ENCODE peak calls at places on chromosome 9, in ten cellular contexts. One of them, this sample, is unnamed.

GRCh38 chr9:126860077-126860756 is at the start of gene ZBTB34:
- DNase-seq in Calu3: peak; percentile 65
- DNase-seq in dorsolateral prefrontal cortex: no peak
- DNase-seq in GM23248: peak; percentile 77
- DNase-seq in Panc1: peak; percentile 12
- DNase-seq in fibroblast of the aortic adventitia: peak; percentile 34
- DNase-seq in EL: peak; percentile 63
- DNase-seq in SK-MEL-5: peak; percentile 54
- DNase-seq in NCI-H524: peak; percentile 66
- DNase-seq in EH: peak; percentile 64
- DNase-seq in this sample: peak; percentile 77

GRCh38 chr9:134145262-134145661 is 9.4 kb downstream of the WDR5 start:
- DNase-seq in Calu3: no peak
- DNase-seq in dorsolateral prefrontal cortex: no peak
- DNase-seq in GM23248: no peak
- DNase-seq in Panc1: no peak
- DNase-seq in fibroblast of the aortic adventitia: no peak
- DNase-seq in EL: no peak
- DNase-seq in SK-MEL-5: no peak
- DNase-seq in NCI-H524: no peak
- DNase-seq in EH: no peak
- DNase-seq in this sample: no peak

GRCh38 chr9:127167560-127168326 is 45.3 kb upstream of the ANGPTL2 start:
- DNase-seq in Calu3: no peak
- DNase-seq in dorsolateral prefrontal cortex: no peak
- DNase-seq in GM23248: no peak
- DNase-seq in Panc1: no peak
- DNase-seq in fibroblast of the aortic adventitia: no peak
- DNase-seq in EL: no peak
- DNase-seq in SK-MEL-5: no peak
- DNase-seq in NCI-H524: no peak
- DNase-seq in EH: no peak
- DNase-seq in this sample: no peak

GRCh38 chr9:85215416-85215815 is 526.3 kb downstream of the AGTPBP1 start:
- DNase-seq in Calu3: no peak
- DNase-seq in dorsolateral prefrontal cortex: no peak
- DNase-seq in GM23248: no peak
- DNase-seq in Panc1: no peak
- DNase-seq in fibroblast of the aortic adventitia: no peak
- DNase-seq in EL: no peak
- DNase-seq in SK-MEL-5: no peak
- DNase-seq in NCI-H524: no peak
- DNase-seq in EH: no peak
- DNase-seq in this sample: no peak

GRCh38 chr9:130765135-130766030 is 69.7 kb upstream of the ABL1 start:
- DNase-seq in Calu3: no peak
- DNase-seq in dorsolateral prefrontal cortex: no peak
- DNase-seq in GM23248: peak; percentile 43
- DNase-seq in Panc1: no peak
- DNase-seq in fibroblast of the aortic adventitia: no peak
- DNase-seq in EL: peak; percentile 49
- DNase-seq in SK-MEL-5: no peak
- DNase-seq in NCI-H524: no peak
- DNase-seq in EH: peak; percentile 46
- DNase-seq in this sample: no peak

GRCh38 chr9:106947097-106947496 is 84.1 kb downstream of the ZNF462 start:
- DNase-seq in Calu3: no peak
- DNase-seq in dorsolateral prefrontal cortex: no peak
- DNase-seq in GM23248: peak; percentile 7
- DNase-seq in Panc1: no peak
- DNase-seq in fibroblast of the aortic adventitia: no peak
- DNase-seq in EL: no peak
- DNase-seq in SK-MEL-5: no peak
- DNase-seq in NCI-H524: no peak
- DNase-seq in EH: peak; percentile 48
- DNase-seq in this sample: no peak

GRCh38 chr9:137907776-137908175 is 30.2 kb downstream of the CACNA1B start:
- DNase-seq in Calu3: no peak
- DNase-seq in dorsolateral prefrontal cortex: no peak
- DNase-seq in GM23248: no peak
- DNase-seq in Panc1: no peak
- DNase-seq in fibroblast of the aortic adventitia: no peak
- DNase-seq in EL: no peak
- DNase-seq in SK-MEL-5: no peak
- DNase-seq in NCI-H524: no peak
- DNase-seq in EH: no peak
- DNase-seq in this sample: no peak

GRCh38 chr9:125432715-125433385 is 171.2 kb downstream of the GAPVD1 start:
- DNase-seq in Calu3: no peak
- DNase-seq in dorsolateral prefrontal cortex: no peak
- DNase-seq in GM23248: no peak
- DNase-seq in Panc1: no peak
- DNase-seq in fibroblast of the aortic adventitia: no peak
- DNase-seq in EL: no peak
- DNase-seq in SK-MEL-5: no peak
- DNase-seq in NCI-H524: no peak
- DNase-seq in EH: no peak
- DNase-seq in this sample: no peak

GRCh38 chr9:38329980-38330379 is 62.5 kb upstream of the ALDH1B1 start:
- DNase-seq in Calu3: no peak
- DNase-seq in dorsolateral prefrontal cortex: no peak
- DNase-seq in GM23248: no peak
- DNase-seq in Panc1: no peak
- DNase-seq in fibroblast of the aortic adventitia: no peak
- DNase-seq in EL: no peak
- DNase-seq in SK-MEL-5: no peak
- DNase-seq in NCI-H524: no peak
- DNase-seq in EH: no peak
- DNase-seq in this sample: no peak

GRCh38 chr9:136431782-136432350 is 7.8 kb downstream of the INPP5E start:
- DNase-seq in Calu3: no peak
- DNase-seq in dorsolateral prefrontal cortex: no peak
- DNase-seq in GM23248: no peak
- DNase-seq in Panc1: no peak
- DNase-seq in fibroblast of the aortic adventitia: no peak
- DNase-seq in EL: no peak
- DNase-seq in SK-MEL-5: no peak
- DNase-seq in NCI-H524: no peak
- DNase-seq in EH: no peak
- DNase-seq in this sample: no peak

GRCh38 chr9:122377241-122378164 is 6.7 kb downstream of the PTGS1 start:
- DNase-seq in Calu3: no peak
- DNase-seq in dorsolateral prefrontal cortex: no peak
- DNase-seq in GM23248: no peak
- DNase-seq in Panc1: no peak
- DNase-seq in fibroblast of the aortic adventitia: no peak
- DNase-seq in EL: no peak
- DNase-seq in SK-MEL-5: no peak
- DNase-seq in NCI-H524: no peak
- DNase-seq in EH: no peak
- DNase-seq in this sample: no peak

GRCh38 chr9:34139477-34140146 is 13.1 kb upstream of the DCAF12 start:
- DNase-seq in Calu3: peak; percentile 28
- DNase-seq in dorsolateral prefrontal cortex: no peak
- DNase-seq in GM23248: peak; percentile 96
- DNase-seq in Panc1: no peak
- DNase-seq in fibroblast of the aortic adventitia: peak; percentile 97
- DNase-seq in EL: peak; percentile 82
- DNase-seq in SK-MEL-5: peak; percentile 65
- DNase-seq in NCI-H524: peak; percentile 40
- DNase-seq in EH: peak; percentile 92
- DNase-seq in this sample: peak; percentile 90

GRCh38 chr9:69139596-69139995 is 34.5 kb upstream of the TJP2 start:
- DNase-seq in Calu3: no peak
- DNase-seq in dorsolateral prefrontal cortex: no peak
- DNase-seq in GM23248: no peak
- DNase-seq in Panc1: no peak
- DNase-seq in fibroblast of the aortic adventitia: no peak
- DNase-seq in EL: no peak
- DNase-seq in SK-MEL-5: no peak
- DNase-seq in NCI-H524: no peak
- DNase-seq in EH: no peak
- DNase-seq in this sample: no peak

GRCh38 chr9:124810513-124811355 is 33.8 kb downstream of the OLFML2A start:
- DNase-seq in Calu3: peak; percentile 64
- DNase-seq in dorsolateral prefrontal cortex: no peak
- DNase-seq in GM23248: peak; percentile 85
- DNase-seq in Panc1: no peak
- DNase-seq in fibroblast of the aortic adventitia: peak; percentile 78
- DNase-seq in EL: peak; percentile 94
- DNase-seq in SK-MEL-5: no peak
- DNase-seq in NCI-H524: no peak
- DNase-seq in EH: peak; percentile 95
- DNase-seq in this sample: peak; percentile 96

GRCh38 chr9:131776473-131776872 is 36.6 kb upstream of the RAPGEF1 start:
- DNase-seq in Calu3: peak; percentile 14
- DNase-seq in dorsolateral prefrontal cortex: no peak
- DNase-seq in GM23248: peak; percentile 62
- DNase-seq in Panc1: no peak
- DNase-seq in fibroblast of the aortic adventitia: peak; percentile 52
- DNase-seq in EL: peak; percentile 37
- DNase-seq in SK-MEL-5: no peak
- DNase-seq in NCI-H524: no peak
- DNase-seq in EH: peak; percentile 58
- DNase-seq in this sample: peak; percentile 42

GRCh38 chr9:132200706-132201105 is 38.8 kb downstream of the NTNG2 start:
- DNase-seq in Calu3: no peak
- DNase-seq in dorsolateral prefrontal cortex: no peak
- DNase-seq in GM23248: no peak
- DNase-seq in Panc1: no peak
- DNase-seq in fibroblast of the aortic adventitia: no peak
- DNase-seq in EL: no peak
- DNase-seq in SK-MEL-5: no peak
- DNase-seq in NCI-H524: no peak
- DNase-seq in EH: no peak
- DNase-seq in this sample: no peak

GRCh38 chr9:135567311-135567710 is 5.8 kb downstream of the PAEP start:
- DNase-seq in Calu3: no peak
- DNase-seq in dorsolateral prefrontal cortex: no peak
- DNase-seq in GM23248: no peak
- DNase-seq in Panc1: no peak
- DNase-seq in fibroblast of the aortic adventitia: no peak
- DNase-seq in EL: no peak
- DNase-seq in SK-MEL-5: no peak
- DNase-seq in NCI-H524: no peak
- DNase-seq in EH: no peak
- DNase-seq in this sample: no peak

GRCh38 chr9:121447341-121447834 is 52.3 kb downstream of the GGTA1 start:
- DNase-seq in Calu3: no peak
- DNase-seq in dorsolateral prefrontal cortex: no peak
- DNase-seq in GM23248: peak; percentile 60
- DNase-seq in Panc1: no peak
- DNase-seq in fibroblast of the aortic adventitia: peak; percentile 70
- DNase-seq in EL: peak; percentile 67
- DNase-seq in SK-MEL-5: peak; percentile 32
- DNase-seq in NCI-H524: no peak
- DNase-seq in EH: peak; percentile 70
- DNase-seq in this sample: peak; percentile 66

GRCh38 chr9:37251452-37251851 is 131.1 kb downstream of the ZCCHC7 start:
- DNase-seq in Calu3: no peak
- DNase-seq in dorsolateral prefrontal cortex: no peak
- DNase-seq in GM23248: no peak
- DNase-seq in Panc1: no peak
- DNase-seq in fibroblast of the aortic adventitia: no peak
- DNase-seq in EL: no peak
- DNase-seq in SK-MEL-5: no peak
- DNase-seq in NCI-H524: peak; percentile 44
- DNase-seq in EH: no peak
- DNase-seq in this sample: no peak

GRCh38 chr9:92740015-92740408 is 24.6 kb downstream of the BICD2 start:
- DNase-seq in Calu3: no peak
- DNase-seq in dorsolateral prefrontal cortex: no peak
- DNase-seq in GM23248: peak; percentile 55
- DNase-seq in Panc1: no peak
- DNase-seq in fibroblast of the aortic adventitia: peak; percentile 40
- DNase-seq in EL: peak; percentile 18
- DNase-seq in SK-MEL-5: no peak
- DNase-seq in NCI-H524: no peak
- DNase-seq in EH: peak; percentile 20
- DNase-seq in this sample: no peak

GRCh38 chr9:74824654-74825053 is 63.1 kb downstream of the TRPM6 start:
- DNase-seq in Calu3: no peak
- DNase-seq in dorsolateral prefrontal cortex: no peak
- DNase-seq in GM23248: peak; percentile 11
- DNase-seq in Panc1: no peak
- DNase-seq in fibroblast of the aortic adventitia: peak; percentile 38
- DNase-seq in EL: peak; percentile 16
- DNase-seq in SK-MEL-5: peak; percentile 27
- DNase-seq in NCI-H524: no peak
- DNase-seq in EH: peak; percentile 41
- DNase-seq in this sample: peak; percentile 29

GRCh38 chr9:98873535-98874432 is 66.3 kb downstream of the GALNT12 start:
- DNase-seq in Calu3: no peak
- DNase-seq in dorsolateral prefrontal cortex: no peak
- DNase-seq in GM23248: peak; percentile 79
- DNase-seq in Panc1: no peak
- DNase-seq in fibroblast of the aortic adventitia: peak; percentile 74
- DNase-seq in EL: peak; percentile 71
- DNase-seq in SK-MEL-5: no peak
- DNase-seq in NCI-H524: no peak
- DNase-seq in EH: peak; percentile 73
- DNase-seq in this sample: peak; percentile 63

GRCh38 chr9:110947645-110948044 is 90.6 kb downstream of the LPAR1 start:
- DNase-seq in Calu3: no peak
- DNase-seq in dorsolateral prefrontal cortex: no peak
- DNase-seq in GM23248: no peak
- DNase-seq in Panc1: no peak
- DNase-seq in fibroblast of the aortic adventitia: no peak
- DNase-seq in EL: no peak
- DNase-seq in SK-MEL-5: no peak
- DNase-seq in NCI-H524: no peak
- DNase-seq in EH: no peak
- DNase-seq in this sample: no peak

GRCh38 chr9:30065888-30066287 is 2318.6 kb upstream of the ACO1 start:
- DNase-seq in Calu3: peak; percentile 38
- DNase-seq in dorsolateral prefrontal cortex: no peak
- DNase-seq in GM23248: no peak
- DNase-seq in Panc1: no peak
- DNase-seq in fibroblast of the aortic adventitia: no peak
- DNase-seq in EL: no peak
- DNase-seq in SK-MEL-5: peak; percentile 17
- DNase-seq in NCI-H524: no peak
- DNase-seq in EH: no peak
- DNase-seq in this sample: peak; percentile 18

GRCh38 chr9:134035041-134036039 is 10.1 kb downstream of the BRD3OS start:
- DNase-seq in Calu3: no peak
- DNase-seq in dorsolateral prefrontal cortex: no peak
- DNase-seq in GM23248: no peak
- DNase-seq in Panc1: no peak
- DNase-seq in fibroblast of the aortic adventitia: no peak
- DNase-seq in EL: no peak
- DNase-seq in SK-MEL-5: no peak
- DNase-seq in NCI-H524: no peak
- DNase-seq in EH: no peak
- DNase-seq in this sample: peak; percentile 2

GRCh38 chr9:83535736-83536135 is 2.5 kb downstream of the FRMD3 start:
- DNase-seq in Calu3: no peak
- DNase-seq in dorsolateral prefrontal cortex: no peak
- DNase-seq in GM23248: no peak
- DNase-seq in Panc1: no peak
- DNase-seq in fibroblast of the aortic adventitia: no peak
- DNase-seq in EL: no peak
- DNase-seq in SK-MEL-5: no peak
- DNase-seq in NCI-H524: peak; percentile 18
- DNase-seq in EH: no peak
- DNase-seq in this sample: no peak

GRCh38 chr9:73577867-73578266 is 426.2 kb downstream of the ANXA1 start:
- DNase-seq in Calu3: peak; percentile 1
- DNase-seq in dorsolateral prefrontal cortex: no peak
- DNase-seq in GM23248: peak; percentile 6
- DNase-seq in Panc1: no peak
- DNase-seq in fibroblast of the aortic adventitia: peak; percentile 27
- DNase-seq in EL: peak; percentile 3
- DNase-seq in SK-MEL-5: peak; percentile 24
- DNase-seq in NCI-H524: peak; percentile 32
- DNase-seq in EH: peak; percentile 12
- DNase-seq in this sample: peak; percentile 73

GRCh38 chr9:95174038-95174437 is 143.5 kb downstream of the FANCC start:
- DNase-seq in Calu3: no peak
- DNase-seq in dorsolateral prefrontal cortex: no peak
- DNase-seq in GM23248: no peak
- DNase-seq in Panc1: no peak
- DNase-seq in fibroblast of the aortic adventitia: no peak
- DNase-seq in EL: no peak
- DNase-seq in SK-MEL-5: peak; percentile 68
- DNase-seq in NCI-H524: peak; percentile 37
- DNase-seq in EH: no peak
- DNase-seq in this sample: no peak